ENCODE peak calls at places on chromosomes 11 and 22, in seven cellular contexts. J is progenitor cell of endocrine pancreas; E is RWPE1; A is CD8-positive, alpha-beta T cell; R is adipocyte; D is SK-N-DZ; Z is activated CD8-positive, alpha-beta T cell treated with anti-CD3 and anti-CD28 coated beads, Interleukin-2, amount 10 ng/mL, durations not matched to agents 7 days and 5 days. Q is an unnamed sample.

GRCh38 chr11:64136767-64137166 is 29.1 kb downstream of the MACROD1 start:
- DNase-seq in E (no peak), A (no peak), D (no peak), J (no peak), Z (no peak), R (no peak), Q (no peak)

GRCh38 chr11:68040121-68040956 is 1.5 kb downstream of the TCIRG1 start:
- DNase-seq in E (peak; percentile 58), A (no peak), R (peak; percentile 75), D (peak; percentile 93), J (no peak), Z (peak; percentile 63), Q (peak; percentile 71)

GRCh38 chr11:8403310-8403709 is 139.6 kb upstream of the LMO1 start:
- DNase-seq in D (no peak), R (peak; percentile 41), Z (no peak), J (no peak), A (no peak), E (no peak), Q (no peak)

GRCh38 chr22:25334091-25334490 is 114.7 kb downstream of the CRYBB2 start:
- DNase-seq in R (peak; percentile 7), A (no peak), Z (peak; percentile 76), D (peak; percentile 45), E (no peak), J (peak; percentile 60), Q (peak; percentile 74)

GRCh38 chr22:32587449-32587848 is 112.8 kb downstream of the FBXO7 start:
- DNase-seq in A (no peak), J (no peak), D (no peak), R (no peak), E (no peak), Z (no peak), Q (no peak)

GRCh38 chr22:42074153-42074750 is at the start of gene PHETA2:
- DNase-seq in R (peak; percentile 75), A (no peak), E (no peak), J (no peak), D (no peak), Z (peak; percentile 51), Q (peak; percentile 70)

GRCh38 chr22:49097966-49098365 is 729.7 kb downstream of the BRD1 start:
- DNase-seq in A (no peak), E (no peak), J (no peak), R (no peak), Z (no peak), D (no peak), Q (no peak)

GRCh38 chr22:23565288-23565941 is 14.7 kb downstream of the IGLL1 start:
- DNase-seq in R (peak; percentile 9), E (no peak), J (peak; percentile 53), A (no peak), Z (no peak), D (peak; percentile 89), Q (peak; percentile 14)